ENCODE peak calls at places on chromosomes 1 and 21, in five cellular contexts. O is lower lobe of right lung; G is A549; P is NCI-H2081; H is activated T-helper 9 cell treated with anti-CD3 and anti-CD28 coated beads, Interleukin-2, amount 50 U/mL, for 16 hours. Q is an unnamed sample.

GRCh38 chr1:238484121-238484520 is 593.4 kb upstream of the ZP4 start:
- DNase-seq in O (no peak), G (no peak), P (no peak), H (no peak), Q (peak; percentile 40)

GRCh38 chr1:220281159-220281574 is 8.9 kb upstream of the RAB3GAP2 start:
- DNase-seq in O (no peak), G (peak; percentile 26), P (no peak), H (no peak), Q (peak; percentile 15)

GRCh38 chr21:42398130-42398394 is 2.2 kb upstream of the TMPRSS3 start:
- DNase-seq in O (no peak), G (no peak), P (no peak), H (no peak), Q (no peak)

GRCh38 chr1:186155594-186155993 is 219.5 kb downstream of the TPR start:
- DNase-seq in O (no peak), G (peak; percentile 69), P (no peak), H (no peak), Q (peak; percentile 73)

GRCh38 chr1:221720545-221720944 is 21.3 kb downstream of the DUSP10 start:
- DNase-seq in O (no peak), G (no peak), P (no peak), H (no peak), Q (no peak)

GRCh38 chr1:51044834-51045233 is 57.2 kb upstream of the C1orf185 start:
- DNase-seq in O (no peak), G (no peak), P (peak; percentile 23), H (no peak), Q (peak; percentile 7)

GRCh38 chr1:3000214-3000613 is 21.1 kb upstream of the ACTRT2 start:
- DNase-seq in O (no peak), G (no peak), P (no peak), H (no peak), Q (no peak)

GRCh38 chr1:32714277-32714676 is 11.7 kb upstream of the SYNC start:
- DNase-seq in O (no peak), G (peak; percentile 54), P (no peak), H (no peak), Q (peak; percentile 7)

GRCh38 chr1:170214980-170215910 is 69.5 kb downstream of the NTMT2 start:
- DNase-seq in O (no peak), G (no peak), P (no peak), H (no peak), Q (no peak)

GRCh38 chr1:153957744-153958110 is 685 bp downstream of the CRTC2 start:
- DNase-seq in O (no peak), G (no peak), P (no peak), H (peak; percentile 26), Q (peak; percentile 10)

GRCh38 chr21:15221799-15222386 is 157.1 kb upstream of the NRIP1 start:
- DNase-seq in O (peak; percentile 61), G (peak; percentile 92), P (no peak), H (no peak), Q (peak; percentile 98)

GRCh38 chr1:45411510-45411899 is 71.3 kb upstream of the MUTYH start:
- DNase-seq in O (no peak), G (no peak), P (no peak), H (no peak), Q (no peak)

GRCh38 chr1:220950576-220950975 is 71.3 kb downstream of the HLX start:
- DNase-seq in O (no peak), G (no peak), P (no peak), H (no peak), Q (peak; percentile 37)

GRCh38 chr1:109782514-109782913 is 18.8 kb upstream of the EPS8L3 start:
- DNase-seq in O (peak; percentile 37), G (no peak), P (no peak), H (no peak), Q (peak; percentile 78)

GRCh38 chr1:170200665-170201397 is 55.1 kb downstream of the NTMT2 start:
- DNase-seq in O (no peak), G (no peak), P (no peak), H (no peak), Q (no peak)

GRCh38 chr1:219340796-219341195 is 167.1 kb downstream of the LYPLAL1 start:
- DNase-seq in O (no peak), G (no peak), P (no peak), H (no peak), Q (peak; percentile 83)

GRCh38 chr1:17653728-17654351 is 101.3 kb upstream of the ACTL8 start:
- DNase-seq in O (no peak), G (peak; percentile 24), P (peak; percentile 22), H (no peak), Q (peak; percentile 23)

GRCh38 chr21:46211376-46211775 is 17.2 kb downstream of the LSS start:
- DNase-seq in O (peak; percentile 32), G (no peak), P (no peak), H (no peak), Q (no peak)

GRCh38 chr1:38125016-38125415 is 78.4 kb upstream of the POU3F1 start:
- DNase-seq in O (no peak), G (no peak), P (no peak), H (no peak), Q (no peak)